ENCODE peak calls at places on chromosomes 7 and 10, in six cellular contexts. N is CD4-positive, alpha-beta memory T cell; K is tibial artery; M is H9; L is SJSA1; T is pancreas. D is an unnamed sample.

GRCh38 chr7:30173058-30173897 is 38.5 kb downstream of the MTURN start:
- DNase-seq in N (no peak), K (peak), M (no peak), L (peak), T (peak), D (peak)

GRCh38 chr10:46557319-46558140 is 1.1 kb upstream of the GPRIN2 start:
- DNase-seq in N (no peak), K (peak), M (peak), L (no peak), T (peak), D (no peak)

GRCh38 chr7:39838326-39838725 is 111.7 kb upstream of the CDK13 start:
- DNase-seq in N (no peak), K (no peak), M (no peak), L (no peak), T (no peak), D (no peak)

GRCh38 chr7:27917774-27918314 is 177.9 kb downstream of the TAX1BP1 start:
- DNase-seq in N (no peak), K (no peak), M (no peak), L (peak), T (no peak), D (no peak)

GRCh38 chr7:16428672-16429071 is 7.3 kb upstream of the CRPPA start:
- DNase-seq in N (no peak), K (no peak), M (no peak), L (peak), T (no peak), D (no peak)

GRCh38 chr7:106386958-106387357 is 102.2 kb upstream of the NAMPT start:
- DNase-seq in N (no peak), K (no peak), M (no peak), L (no peak), T (no peak), D (no peak)

GRCh38 chr10:101032637-101033201 is 1.7 kb downstream of the SFXN3 start:
- DNase-seq in N (no peak), K (peak), M (no peak), L (peak), T (peak), D (peak)

GRCh38 chr10:3222068-3222467 is 49.5 kb upstream of the PITRM1 start:
- DNase-seq in N (peak), K (no peak), M (peak), L (peak), T (no peak), D (no peak)

GRCh38 chr7:34222722-34223121 is 317.4 kb downstream of the BMPER start:
- DNase-seq in N (no peak), K (no peak), M (no peak), L (no peak), T (no peak), D (no peak)

GRCh38 chr7:123341102-123341501 is 141.3 kb upstream of the SLC13A1 start:
- DNase-seq in N (no peak), K (no peak), M (no peak), L (no peak), T (no peak), D (no peak)

GRCh38 chr10:123009105-123009805 is 449 bp downstream of the ACADSB start:
- DNase-seq in N (peak), K (no peak), M (no peak), L (peak), T (no peak), D (peak)

GRCh38 chr7:66696774-66697191 is 43.8 kb upstream of the RABGEF1 start:
- DNase-seq in N (no peak), K (no peak), M (no peak), L (no peak), T (no peak), D (no peak)

GRCh38 chr10:7659560-7659959 is 7.2 kb downstream of the ITIH5 start:
- DNase-seq in N (no peak), K (no peak), M (no peak), L (peak), T (no peak), D (no peak)

GRCh38 chr10:98267894-98268693 is at the start of gene LOXL4:
- DNase-seq in N (no peak), K (no peak), M (no peak), L (no peak), T (no peak), D (peak)
- H3K27ac ChIP-seq in N (no peak), K (peak), M (no peak), L (peak), T (peak), D (peak)

DNA sequence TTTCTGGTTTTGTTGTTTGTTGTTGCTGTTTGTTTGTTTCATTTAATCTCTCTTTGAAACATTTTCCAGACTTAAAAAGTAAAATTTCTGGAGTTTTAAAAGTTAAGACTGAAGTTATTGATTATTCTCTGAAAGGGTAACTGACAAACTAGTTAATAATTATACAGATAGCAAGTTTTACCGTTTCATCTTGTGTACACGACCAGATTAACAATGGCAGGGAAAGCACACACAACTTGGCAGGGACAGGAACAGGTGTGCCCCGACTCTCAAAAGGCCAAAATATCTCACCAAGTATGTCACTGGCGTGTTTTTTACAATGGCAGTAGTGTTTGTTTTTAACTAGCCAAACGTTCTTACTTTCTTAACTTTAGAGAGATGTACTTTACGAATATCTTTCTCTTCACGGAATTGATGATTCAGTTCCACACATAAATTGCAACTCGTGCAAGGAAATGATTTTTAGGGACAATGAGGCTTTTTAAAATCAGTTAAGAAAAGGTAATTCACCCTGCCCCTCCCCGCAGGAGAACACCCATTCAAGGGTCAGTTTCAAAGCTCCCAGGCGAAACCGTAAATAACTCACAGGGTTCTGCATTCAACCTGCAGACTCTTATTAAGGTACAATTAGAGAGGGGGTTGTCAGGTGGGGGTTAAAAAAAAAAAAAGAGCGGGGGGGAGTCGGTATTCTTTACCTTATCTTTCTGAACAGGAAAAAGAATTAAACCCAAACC is 3.5 kb downstream of the CTBP2 start:
- DNase-seq in N (no peak), K (peak), M (no peak), L (no peak), T (peak), D (no peak)
- H3K27ac ChIP-seq in N (no peak), K (peak), M (peak), L (no peak), T (peak), D (peak)

DNA sequence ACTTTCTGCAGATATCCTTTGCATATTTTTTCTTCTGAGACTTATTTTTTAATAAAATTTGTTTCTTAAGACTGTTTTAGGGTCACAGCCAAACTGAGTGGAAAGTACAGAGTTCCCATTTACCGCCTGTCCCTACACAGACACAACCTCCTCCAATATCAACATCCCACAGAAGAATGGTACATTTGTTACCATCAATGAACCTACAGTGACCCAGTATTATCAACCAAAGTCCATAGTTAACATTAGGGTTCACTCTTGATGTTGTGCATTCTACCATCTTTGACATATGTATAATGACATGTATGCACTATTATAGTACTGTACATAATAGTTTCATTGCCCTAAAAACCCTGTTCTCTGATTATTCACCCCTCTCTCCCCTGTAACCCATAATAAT is 14.6 kb upstream of the REEP3 start:
- DNase-seq in N (no peak), K (no peak), M (no peak), L (no peak), T (no peak), D (no peak)
- H3K27ac ChIP-seq in N (no peak), K (no peak), M (no peak), L (no peak), T (no peak), D (no peak)

GRCh38 chr7:107953924-107954303 is 49.0 kb downstream of the LAMB1 start:
- DNase-seq in N (no peak), K (no peak), M (no peak), L (no peak), T (no peak), D (no peak)
- H3K27ac ChIP-seq in N (no peak), K (no peak), M (no peak), L (no peak), T (no peak), D (no peak)

GRCh38 chr10:4736183-4736582 is 89.8 kb upstream of the AKR1E2 start:
- DNase-seq in N (no peak), K (no peak), M (no peak), L (no peak), T (no peak), D (no peak)
- H3K27ac ChIP-seq in N (no peak), K (no peak), M (no peak), L (no peak), T (no peak), D (no peak)